ENCODE peak calls at places on chromosomes 11 and 22, in five cellular contexts. W is spleen, C is body of pancreas, I is right lobe of liver, P is astrocyte of the spinal cord. A is an unnamed sample.
A peak's percentile ranks its signal among the peaks of the same experiment; 100 is the strongest.

GRCh38 chr22:19663286-19663815 is 51.0 kb upstream of the SEPTIN5 start:
- DNase-seq in P (peak; percentile 83), W (peak; percentile 86), C (peak; percentile 79), I (no peak), A (peak; percentile 39)

GRCh38 chr11:68889948-68890446 is 13.6 kb downstream of the MRPL21 start:
- DNase-seq in I (no peak), C (peak; percentile 42), W (peak; percentile 56), P (peak; percentile 94), A (peak; percentile 28)

GRCh38 chr11:6200975-6201374 is 2.0 kb downstream of the OR52W1 start:
- DNase-seq in C (no peak), P (no peak), W (peak; percentile 85), I (no peak), A (no peak)

GRCh38 chr11:119422505-119423416 is at the start of gene THY1:
- DNase-seq in I (no peak), P (peak; percentile 39), C (no peak), W (no peak), A (no peak)

GRCh38 chr22:40463727-40464126 is 93.3 kb downstream of the SGSM3 start:
- DNase-seq in W (no peak), I (no peak), P (no peak), C (no peak), A (no peak)

GRCh38 chr11:1839924-1840779 is 1.4 kb downstream of the TNNI2 start:
- DNase-seq in W (peak; percentile 96), P (no peak), I (no peak), C (peak; percentile 31), A (peak; percentile 54)

GRCh38 chr11:85765835-85766234 is 45.1 kb downstream of the SYTL2 start:
- DNase-seq in P (no peak), W (no peak), I (no peak), C (no peak), A (no peak)

GRCh38 chr11:60321051-60321450 is 6.0 kb upstream of the MS4A6E start:
- DNase-seq in I (no peak), P (no peak), W (no peak), C (no peak), A (no peak)

GRCh38 chr11:44889266-44889665 is 61.4 kb downstream of the TP53I11 start:
- DNase-seq in I (no peak), C (no peak), W (no peak), P (no peak), A (no peak)

GRCh38 chr11:60925685-60926267 is 1.5 kb downstream of the TMEM132A start:
- DNase-seq in P (no peak), W (peak; percentile 70), C (no peak), I (no peak), A (no peak)

GRCh38 chr11:134360050-134360835 is 28.5 kb downstream of the GLB1L2 start:
- DNase-seq in P (peak; percentile 43), I (peak; percentile 86), C (peak; percentile 86), W (peak; percentile 89), A (peak; percentile 80)

GRCh38 chr11:106306942-106307341 is 229.5 kb downstream of the AASDHPPT start:
- DNase-seq in P (no peak), I (no peak), W (no peak), C (peak; percentile 10), A (no peak)

GRCh38 chr22:42614312-42615091 is at the start of gene POLDIP3:
- DNase-seq in W (peak; percentile 99), I (peak; percentile 99), C (peak; percentile 100), P (peak; percentile 99), A (peak; percentile 99)

GRCh38 chr11:71452354-71453020 is 516 bp upstream of the NADSYN1 start:
- DNase-seq in C (peak; percentile 65), W (peak; percentile 91), I (peak; percentile 76), P (peak; percentile 24), A (peak; percentile 63)

GRCh38 chr11:93279911-93280347 is 50.6 kb upstream of the DEUP1 start:
- DNase-seq in I (no peak), W (no peak), P (no peak), C (no peak), A (no peak)

GRCh38 chr11:1632053-1632714 is 2.6 kb downstream of the KRTAP5-5 start:
- DNase-seq in W (no peak), C (peak; percentile 84), I (no peak), P (no peak), A (no peak)

GRCh38 chr11:27429740-27430451 is 42.7 kb downstream of the LGR4 start:
- DNase-seq in W (no peak), C (no peak), P (peak; percentile 36), I (no peak), A (no peak)

GRCh38 chr11:61862714-61863547 is 28.4 kb downstream of the FADS3 start:
- DNase-seq in W (no peak), I (no peak), P (no peak), C (no peak), A (no peak)

GRCh38 chr11:26477406-26477805 is 94.7 kb downstream of the MUC15 start:
- DNase-seq in W (no peak), C (no peak), I (no peak), P (no peak), A (no peak)

GRCh38 chr11:2205214-2205770 is 33.7 kb upstream of the TH start:
- DNase-seq in P (no peak), C (no peak), I (peak; percentile 28), W (no peak), A (peak; percentile 14)

GRCh38 chr11:61280883-61281580 is 14.1 kb downstream of the VWCE start:
- DNase-seq in I (no peak), W (no peak), P (no peak), C (no peak), A (no peak)

GRCh38 chr22:26757496-26757895 is 100.1 kb downstream of the MIAT start:
- DNase-seq in I (no peak), W (no peak), C (no peak), P (no peak), A (no peak)

GRCh38 chr11:112797072-112797471 is 164.1 kb upstream of the NCAM1 start:
- DNase-seq in P (no peak), W (no peak), C (peak; percentile 31), I (no peak), A (no peak)

GRCh38 chr11:133075351-133075750 is 456.9 kb downstream of the OPCML start:
- DNase-seq in W (no peak), C (no peak), P (no peak), I (no peak), A (no peak)

GRCh38 chr11:114059278-114059983 is at the start of gene ZBTB16:
- DNase-seq in I (peak; percentile 93), W (peak; percentile 95), C (peak; percentile 90), P (peak; percentile 80), A (peak; percentile 85)

GRCh38 chr11:60143768-60144167 is 39.1 kb downstream of the MS4A6A start:
- DNase-seq in C (no peak), P (no peak), I (no peak), W (no peak), A (no peak)

GRCh38 chr11:57321996-57322880 is 2.5 kb downstream of the TNKS1BP1 start:
- DNase-seq in C (peak; percentile 92), I (peak; percentile 94), W (no peak), P (peak; percentile 97), A (peak; percentile 92)

GRCh38 chr11:7596975-7597391 is 76.3 kb downstream of the CYB5R2 start:
- DNase-seq in I (no peak), C (peak; percentile 35), P (no peak), W (no peak), A (peak; percentile 57)

GRCh38 chr22:44003776-44004460 is 20.2 kb upstream of the PARVB start:
- DNase-seq in P (no peak), W (peak; percentile 34), I (no peak), C (no peak), A (no peak)

DNA sequence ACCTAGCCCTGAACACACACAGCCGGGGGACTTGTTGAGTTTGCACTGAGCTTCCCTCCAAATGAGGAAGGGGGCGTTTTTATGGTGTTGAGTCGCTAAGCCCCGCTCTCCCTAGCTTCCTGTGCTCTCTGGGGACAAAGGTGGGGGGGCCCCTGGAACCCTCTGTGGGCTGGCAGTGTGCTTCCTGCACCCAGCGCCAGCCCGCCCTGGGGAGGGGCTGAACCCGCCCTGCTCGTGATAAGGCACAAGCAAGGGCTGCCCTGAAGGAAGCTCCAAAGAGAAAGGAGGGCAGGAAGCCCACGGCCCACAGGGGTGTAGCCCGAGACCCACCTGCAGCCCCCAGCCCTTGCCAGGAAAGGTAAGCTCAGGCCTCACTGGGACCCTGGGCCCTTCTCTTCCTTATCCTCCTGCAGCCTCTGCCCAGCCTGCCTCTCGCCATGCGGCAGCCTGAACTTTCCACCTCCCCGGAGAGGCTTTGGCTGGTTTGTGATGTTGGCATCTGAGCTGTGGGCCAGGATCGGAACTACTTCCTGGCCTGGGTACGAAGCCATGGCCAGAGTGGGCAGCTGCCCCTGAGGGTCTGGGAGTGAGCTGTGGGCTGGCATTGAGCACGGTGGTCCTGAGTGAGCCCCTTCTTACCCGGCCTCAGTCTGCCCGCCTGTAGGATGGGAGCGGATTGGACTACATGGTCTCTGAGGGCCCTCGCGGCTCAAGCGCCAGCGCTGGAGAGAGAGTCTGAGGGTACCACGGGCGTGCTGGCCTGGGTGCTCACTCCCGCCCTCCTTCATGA is at the start of gene FERMT3:
- DNase-seq in C (peak; percentile 35), I (peak; percentile 72), P (no peak), W (peak; percentile 97), A (peak; percentile 83)
- H3K4me3 ChIP-seq in C (no peak within 1 kb of the TSS), I (peak within 1 kb of the TSS; percentile 25), P (no peak within 1 kb of the TSS), W (peak within 1 kb of the TSS; percentile 85), A (peak within 1 kb of the TSS; percentile 49)

GRCh38 chr11:91972665-91973266 is 251.9 kb upstream of the FAT3 start:
- DNase-seq in I (peak; percentile 50), P (no peak), W (no peak), C (peak; percentile 74), A (no peak)
- H3K4me3 ChIP-seq in I (no peak overlapping the region), P (no peak overlapping the region), W (no peak overlapping the region), C (no peak overlapping the region), A (no peak overlapping the region)

GRCh38 chr22:17845790-17846189 is 71.5 kb upstream of the BID start:
- DNase-seq in I (no peak), P (no peak), C (no peak), W (no peak), A (no peak)
- H3K4me3 ChIP-seq in I (no peak overlapping the region), P (no peak overlapping the region), C (no peak overlapping the region), W (no peak overlapping the region), A (no peak overlapping the region)

GRCh38 chr11:88304352-88304751 is 33.2 kb downstream of the CTSC start:
- DNase-seq in C (no peak), P (no peak), I (no peak), W (no peak), A (no peak)

GRCh38 chr11:88303037-88303436 is 34.5 kb downstream of the CTSC start:
- DNase-seq in C (no peak), I (no peak), W (no peak), P (no peak), A (no peak)

GRCh38 chr11:88300888-88301477 is 36.6 kb downstream of the CTSC start:
- DNase-seq in P (no peak), W (no peak), C (no peak), I (no peak), A (no peak)

GRCh38 chr11:88305430-88305829 is 32.1 kb downstream of the CTSC start:
- DNase-seq in W (no peak), I (no peak), P (no peak), C (no peak), A (no peak)

DNA sequence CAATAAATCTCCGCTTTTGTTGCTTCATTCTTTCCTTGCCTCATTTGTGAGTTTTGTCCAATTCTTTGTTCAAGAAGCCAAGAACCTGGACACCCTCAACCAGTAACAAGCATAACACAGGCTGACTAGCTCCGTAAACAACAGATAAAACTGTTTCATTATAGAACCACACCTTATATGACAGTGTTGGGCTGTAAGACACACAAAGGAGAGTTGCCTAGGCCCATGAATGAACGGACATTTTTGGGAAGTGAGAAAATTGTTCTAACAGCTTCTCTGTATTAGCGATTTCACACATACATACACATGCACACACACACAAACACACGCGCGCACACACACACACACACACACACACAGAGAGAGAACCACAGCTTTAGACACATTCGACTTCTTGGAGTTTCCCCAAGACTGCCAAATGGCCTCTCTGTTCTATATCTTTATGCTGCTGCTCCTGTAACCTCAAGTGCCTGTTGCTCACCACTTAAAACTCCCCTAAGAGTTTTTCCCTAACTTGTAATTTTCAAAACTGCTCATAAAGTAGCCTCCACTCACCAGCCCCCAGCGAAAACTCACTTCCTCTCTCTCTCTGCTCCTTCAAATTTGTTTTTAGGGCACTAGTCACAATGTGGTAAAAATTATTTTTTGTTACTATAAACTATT is 35.9 kb downstream of the CTSC start:
- DNase-seq in W (no peak), I (no peak), C (no peak), P (peak; percentile 40), A (no peak)
- H3K4me3 ChIP-seq in W (no peak overlapping the region), I (no peak overlapping the region), C (no peak overlapping the region), P (no peak overlapping the region), A (no peak overlapping the region)

A was measured in colonic mucosa.